ENCODE peak calls at places on chromosome 6, in four cellular contexts. O, R, W and C are unnamed samples.

GRCh38 chr6:122610690-122611455 is 668 bp downstream of the PKIB start:
- DNase-seq in R (no peak), W (peak; percentile 72), O (peak; percentile 15), C (peak; percentile 40)

GRCh38 chr6:36099872-36100483 is 30.3 kb upstream of the MAPK13 start:
- DNase-seq in O (no peak), R (peak; percentile 64), W (no peak), C (peak; percentile 56)

GRCh38 chr6:24122139-24122538 is 3.9 kb upstream of the NRSN1 start:
- DNase-seq in R (no peak), O (no peak), W (no peak), C (no peak)

GRCh38 chr6:4369616-4370015 is 234.2 kb upstream of the ECI2 start:
- DNase-seq in W (no peak), O (no peak), R (no peak), C (peak; percentile 10)

GRCh38 chr6:195861-196360 is 96.4 kb upstream of the DUSP22 start:
- DNase-seq in O (no peak), W (no peak), R (no peak), C (no peak)

GRCh38 chr6:113779656-113780055 is 77.5 kb upstream of the MARCKS start:
- DNase-seq in W (no peak), R (no peak), O (no peak), C (no peak)

GRCh38 chr6:146578054-146578453 is 20.7 kb upstream of the ADGB start:
- DNase-seq in O (no peak), R (no peak), W (no peak), C (no peak)

GRCh38 chr6:168979254-168979653 is 274.4 kb downstream of the THBS2 start:
- DNase-seq in W (no peak), R (no peak), O (no peak), C (no peak)

GRCh38 chr6:7974932-7975763 is 64.6 kb upstream of the TXNDC5 start:
- DNase-seq in O (peak; percentile 100), W (no peak), R (peak; percentile 73), C (peak; percentile 100)

GRCh38 chr6:5339757-5340156 is 78.4 kb downstream of the FARS2 start:
- DNase-seq in O (no peak), W (no peak), R (no peak), C (no peak)

GRCh38 chr6:38234141-38234540 is 405.6 kb downstream of the BTBD9 start:
- DNase-seq in W (no peak), R (no peak), O (no peak), C (no peak)

GRCh38 chr6:3849681-3850450 is 693 bp downstream of the FAM50B start:
- DNase-seq in W (peak; percentile 51), R (no peak), O (no peak), C (peak; percentile 39)

GRCh38 chr6:33599413-33599911 is 19.4 kb upstream of the BAK1 start:
- DNase-seq in R (no peak), W (no peak), O (no peak), C (no peak)

GRCh38 chr6:25661129-25661779 is 9.2 kb downstream of the SCGN start:
- DNase-seq in R (no peak), W (no peak), O (peak; percentile 15), C (no peak)

GRCh38 chr6:47709160-47709559 is 10.8 kb downstream of the ADGRF4 start:
- DNase-seq in R (no peak), O (no peak), W (no peak), C (no peak)

GRCh38 chr6:152240983-152241766 is 396.0 kb downstream of the SYNE1 start:
- DNase-seq in W (no peak), R (no peak), O (peak; percentile 81), C (no peak)

GRCh38 chr6:108521616-108522107 is 39.1 kb upstream of the FOXO3 start:
- DNase-seq in O (no peak), W (no peak), R (no peak), C (no peak)

GRCh38 chr6:84916704-84917103 is 152.3 kb upstream of the TBX18 start:
- DNase-seq in R (no peak), W (no peak), O (no peak), C (no peak)

GRCh38 chr6:165662041-165662491 is 975 bp downstream of the PDE10A start:
- DNase-seq in R (no peak), O (no peak), W (no peak), C (no peak)

GRCh38 chr6:12174878-12175277 is 115.3 kb upstream of the EDN1 start:
- DNase-seq in W (no peak), R (no peak), O (no peak), C (no peak)

GRCh38 chr6:166554316-166554715 is 32.2 kb downstream of the RAMACL start:
- DNase-seq in W (no peak), R (no peak), O (no peak), C (no peak)

GRCh38 chr6:43047998-43048397 is 5.7 kb downstream of the CUL7 start:
- DNase-seq in R (no peak), O (no peak), W (no peak), C (no peak)

GRCh38 chr6:28462401-28462800 is 19.1 kb upstream of the ZSCAN23 start:
- DNase-seq in R (no peak), W (no peak), O (no peak), C (no peak)

GRCh38 chr6:145899915-145900569 is 64.1 kb downstream of the SHPRH start:
- DNase-seq in W (no peak), O (no peak), R (no peak), C (no peak)

GRCh38 chr6:15879372-15880261 is 216.8 kb upstream of the DTNBP1 start:
- DNase-seq in O (no peak), R (peak; percentile 48), W (no peak), C (peak; percentile 87)

GRCh38 chr6:55875420-55875819 is at the start of gene BMP5:
- DNase-seq in W (no peak), O (no peak), R (no peak), C (no peak)

GRCh38 chr6:130288065-130288464 is 65.3 kb upstream of the SAMD3 start:
- DNase-seq in R (no peak), O (no peak), W (no peak), C (no peak)

GRCh38 chr6:166677941-166678340 is 50.9 kb upstream of the RPS6KA2 start:
- DNase-seq in R (no peak), W (no peak), O (no peak), C (no peak)

GRCh38 chr6:5259428-5259827 is 1.3 kb downstream of the LYRM4 start:
- DNase-seq in O (no peak), R (peak; percentile 38), W (no peak), C (no peak)

GRCh38 chr6:164164921-164165320 is 750.4 kb downstream of the QKI start:
- DNase-seq in R (no peak), O (no peak), W (no peak), C (no peak)

GRCh38 chr6:37982320-37982719 is 162.8 kb downstream of the ZFAND3 start:
- DNase-seq in W (no peak), O (no peak), R (no peak), C (no peak)

GRCh38 chr6:140897349-140897748 is 1235.4 kb upstream of the GJE1 start:
- DNase-seq in R (no peak), W (no peak), O (peak; percentile 45), C (no peak)

GRCh38 chr6:28648878-28649375 is 123.2 kb downstream of the GPX5 start:
- DNase-seq in W (peak; percentile 52), R (no peak), O (no peak), C (no peak)

GRCh38 chr6:15109338-15110090 is 136.4 kb upstream of the JARID2 start:
- DNase-seq in W (no peak), O (no peak), R (no peak), C (no peak)

GRCh38 chr6:108751851-108752732 is 96.1 kb upstream of the ARMC2 start:
- DNase-seq in O (no peak), R (no peak), W (no peak), C (no peak)

GRCh38 chr6:17439243-17439993 is 46.0 kb downstream of the CAP2 start:
- DNase-seq in R (no peak), O (no peak), W (no peak), C (peak; percentile 20)

GRCh38 chr6:19231878-19232519 is 605.2 kb upstream of the ID4 start:
- DNase-seq in R (no peak), W (no peak), O (no peak), C (no peak)

GRCh38 chr6:50655848-50656453 is 57.4 kb upstream of the TFAP2D start:
- DNase-seq in O (peak; percentile 16), W (no peak), R (peak; percentile 44), C (peak; percentile 32)

GRCh38 chr6:15892369-15892768 is 229.5 kb upstream of the DTNBP1 start:
- DNase-seq in O (no peak), R (no peak), W (no peak), C (no peak)

DNA sequence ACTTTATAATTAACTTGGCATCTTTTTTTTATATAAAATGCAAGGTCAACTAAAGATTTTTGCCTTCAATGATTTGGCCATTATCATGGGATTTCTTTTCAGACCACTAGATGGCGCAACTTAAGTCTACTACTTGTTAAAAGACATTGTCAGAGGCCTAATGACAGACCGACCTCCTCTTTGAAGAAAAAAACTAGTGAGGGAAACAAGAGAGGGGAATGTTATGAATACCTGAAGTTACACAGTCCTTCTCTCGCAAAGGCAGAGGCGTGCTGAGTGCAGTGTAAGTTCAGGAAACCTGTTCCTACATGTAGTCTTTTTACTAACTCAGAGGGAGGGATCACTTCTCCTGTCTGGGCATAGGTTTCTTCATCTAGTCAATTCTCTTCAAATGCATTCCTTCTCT is 9.3 kb downstream of the TRAPPC3L start:
- DNase-seq in O (peak; percentile 73), R (peak; percentile 48), W (no peak), C (peak; percentile 71)
- TF ChIP-seq JUN in O (no peak), R (no peak), W (no peak), C (no peak)

DNA sequence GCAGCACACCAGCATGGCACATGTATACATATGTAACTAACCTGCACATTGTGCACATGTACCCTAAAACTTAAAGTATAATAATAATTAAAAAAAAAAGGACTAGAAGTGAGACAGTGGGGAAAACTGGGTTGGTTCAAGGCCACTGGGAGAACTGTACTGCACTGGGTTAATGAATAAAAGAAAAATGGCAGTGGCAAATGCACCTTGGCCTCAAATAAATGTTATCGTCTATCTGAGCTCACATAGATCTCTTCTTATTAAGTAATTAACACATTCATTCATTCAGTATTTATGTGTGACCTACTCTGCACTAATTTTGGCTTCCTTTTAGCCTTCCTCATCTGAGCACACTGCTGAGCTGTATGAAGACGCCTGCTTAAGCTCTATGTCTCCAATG is 17.5 kb downstream of the CITED2 start:
- DNase-seq in W (no peak), O (no peak), R (no peak), C (no peak)
- H3K79me2 ChIP-seq in W (no peaks in the 10 kb centered on the region), O (no peaks in the 10 kb centered on the region), R (no peaks in the 10 kb centered on the region), C (no peaks in the 10 kb centered on the region)

GRCh38 chr6:125802943-125803377 is 12.2 kb downstream of the NCOA7 start:
- DNase-seq in W (no peak), O (no peak), R (no peak), C (peak; percentile 96)
- TF ChIP-seq JUN in W (no peak), O (no peak), R (no peak), C (peak; percentile 91)

DNA sequence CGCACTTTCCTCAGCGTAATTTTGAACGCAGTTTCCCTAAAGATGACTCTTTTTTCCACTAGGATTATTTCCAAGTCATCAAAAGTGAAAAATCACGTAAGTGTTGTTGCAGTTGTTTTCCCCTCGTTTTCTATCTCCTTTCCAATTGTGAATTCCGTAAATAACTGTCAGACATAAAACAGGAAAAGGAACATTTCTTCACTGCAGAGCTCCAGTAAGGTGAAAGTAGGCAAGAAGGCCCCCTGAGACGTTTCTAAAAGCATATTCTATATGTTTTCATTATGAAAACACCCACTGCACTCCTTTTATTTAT is 17.7 kb downstream of the HIVEP2 start:
- DNase-seq in O (no peak), W (no peak), R (no peak), C (peak; percentile 69)
- H3K79me2 ChIP-seq in O (peaks cover 44% of the 10 kb centered on the region), W (no peaks in the 10 kb centered on the region), R (no peaks in the 10 kb centered on the region), C (no peaks in the 10 kb centered on the region)

GRCh38 chr6:158595223-158595622 is 35.3 kb downstream of the TMEM181 start:
- DNase-seq in R (peak; percentile 55), O (peak; percentile 17), W (no peak), C (peak; percentile 24)
- TF ChIP-seq JUN in R (no peak), O (no peak), W (no peak), C (no peak)